ENCODE peak calls at places on chromosomes 6 and 20, in six cellular contexts. L is body of pancreas, T is Peyer's patch, W is H9, E is right atrium auricular region, H is mammary epithelial cell. V is an unnamed sample.

GRCh38 chr6:775863-776262 is 82.9 kb upstream of the EXOC2 start:
- DNase-seq in T (no peak), L (no peak), E (no peak), W (no peak), H (no peak), V (no peak)

GRCh38 chr20:34861386-34862084 is 11.1 kb downstream of the GGT7 start:
- DNase-seq in L (peak; percentile 64), W (no peak), T (peak; percentile 87), E (no peak), H (no peak), V (no peak)

GRCh38 chr6:71294121-71294523 is 5.5 kb downstream of the OGFRL1 start:
- DNase-seq in H (no peak), W (no peak), T (no peak), L (no peak), E (no peak), V (peak; percentile 90)

GRCh38 chr20:2798814-2799213 is 1.6 kb downstream of the CPXM1 start:
- DNase-seq in L (no peak), E (no peak), T (no peak), H (no peak), W (peak; percentile 73), V (no peak)

GRCh38 chr20:64223526-64224067 is 32.0 kb upstream of the PCMTD2 start:
- DNase-seq in W (peak; percentile 90), L (no peak), H (no peak), T (no peak), E (no peak), V (no peak)

GRCh38 chr20:64080813-64081619 is 1.1 kb downstream of the OPRL1 start:
- DNase-seq in T (no peak), W (no peak), L (no peak), H (no peak), E (no peak), V (no peak)

GRCh38 chr6:136657629-136658028 is 107.4 kb upstream of the MAP7 start:
- DNase-seq in L (no peak), H (no peak), E (no peak), W (no peak), T (no peak), V (no peak)

GRCh38 chr20:51889466-51889865 is 87.1 kb upstream of the SALL4 start:
- DNase-seq in L (no peak), W (no peak), T (no peak), H (no peak), E (no peak), V (no peak)

GRCh38 chr6:114100421-114100820 is 129.5 kb upstream of the HDAC2 start:
- DNase-seq in W (no peak), E (no peak), T (no peak), L (no peak), H (no peak), V (no peak)

GRCh38 chr20:47949230-47949629 is 163.9 kb upstream of the SULF2 start:
- DNase-seq in E (no peak), W (no peak), T (no peak), H (peak; percentile 61), L (no peak), V (no peak)

GRCh38 chr6:158793432-158793831 is 25.7 kb downstream of the EZR start:
- DNase-seq in T (no peak), L (peak; percentile 11), W (no peak), H (no peak), E (no peak), V (no peak)

GRCh38 chr6:86192123-86192522 is 549.4 kb upstream of the SYNCRIP start:
- DNase-seq in W (peak; percentile 48), E (no peak), T (no peak), H (peak; percentile 22), L (peak; percentile 50), V (peak; percentile 0)

GRCh38 chr6:16244446-16244845 is 6.1 kb downstream of the GMPR start:
- DNase-seq in H (no peak), L (peak; percentile 31), T (no peak), W (no peak), E (no peak), V (no peak)

GRCh38 chr6:157092736-157093135 is 230.6 kb downstream of the TMEM242 start:
- DNase-seq in H (no peak), T (no peak), W (no peak), L (no peak), E (no peak), V (no peak)

GRCh38 chr20:33002087-33002808 is 2.0 kb downstream of the SUN5 start:
- DNase-seq in L (no peak), H (no peak), W (no peak), E (no peak), T (peak; percentile 33), V (no peak)

GRCh38 chr6:30263734-30264133 is 50.5 kb upstream of the TRIM26 start:
- DNase-seq in L (no peak), H (peak; percentile 61), T (no peak), W (no peak), E (no peak), V (no peak)

GRCh38 chr6:163904161-163904560 is 489.6 kb downstream of the QKI start:
- DNase-seq in T (no peak), E (no peak), L (no peak), W (no peak), H (no peak), V (no peak)

GRCh38 chr6:169233181-169233580 is 20.5 kb downstream of the THBS2 start:
- DNase-seq in H (no peak), T (no peak), E (no peak), W (no peak), L (no peak), V (no peak)

GRCh38 chr6:163538331-163538730 is 123.8 kb downstream of the QKI start:
- DNase-seq in E (no peak), T (no peak), L (no peak), H (no peak), W (peak; percentile 41), V (no peak)

GRCh38 chr20:37192137-37192854 is 12.9 kb upstream of the MROH8 start:
- DNase-seq in E (peak; percentile 91), L (peak; percentile 94), W (peak; percentile 78), H (peak; percentile 67), T (peak; percentile 83), V (peak; percentile 87)

GRCh38 chr20:37190354-37190753 is 11.0 kb upstream of the MROH8 start:
- DNase-seq in T (no peak), E (no peak), H (no peak), L (no peak), W (no peak), V (no peak)

GRCh38 chr20:37185681-37186080 is 6.3 kb upstream of the MROH8 start:
- DNase-seq in W (no peak), H (no peak), L (no peak), E (no peak), T (no peak), V (no peak)

GRCh38 chr20:37189617-37190016 is 10.3 kb upstream of the MROH8 start:
- DNase-seq in W (no peak), H (no peak), L (no peak), E (no peak), T (no peak), V (no peak)

GRCh38 chr20:37188787-37189186 is 9.4 kb upstream of the MROH8 start:
- DNase-seq in H (no peak), E (no peak), W (no peak), L (no peak), T (no peak), V (no peak)
- H3K27me3 ChIP-seq in H (no peaks in the 10 kb centered on the region), E (no peaks in the 10 kb centered on the region), W (no peaks in the 10 kb centered on the region), L (no peaks in the 10 kb centered on the region), T (no peaks in the 10 kb centered on the region), V (no peaks in the 10 kb centered on the region)

DNA sequence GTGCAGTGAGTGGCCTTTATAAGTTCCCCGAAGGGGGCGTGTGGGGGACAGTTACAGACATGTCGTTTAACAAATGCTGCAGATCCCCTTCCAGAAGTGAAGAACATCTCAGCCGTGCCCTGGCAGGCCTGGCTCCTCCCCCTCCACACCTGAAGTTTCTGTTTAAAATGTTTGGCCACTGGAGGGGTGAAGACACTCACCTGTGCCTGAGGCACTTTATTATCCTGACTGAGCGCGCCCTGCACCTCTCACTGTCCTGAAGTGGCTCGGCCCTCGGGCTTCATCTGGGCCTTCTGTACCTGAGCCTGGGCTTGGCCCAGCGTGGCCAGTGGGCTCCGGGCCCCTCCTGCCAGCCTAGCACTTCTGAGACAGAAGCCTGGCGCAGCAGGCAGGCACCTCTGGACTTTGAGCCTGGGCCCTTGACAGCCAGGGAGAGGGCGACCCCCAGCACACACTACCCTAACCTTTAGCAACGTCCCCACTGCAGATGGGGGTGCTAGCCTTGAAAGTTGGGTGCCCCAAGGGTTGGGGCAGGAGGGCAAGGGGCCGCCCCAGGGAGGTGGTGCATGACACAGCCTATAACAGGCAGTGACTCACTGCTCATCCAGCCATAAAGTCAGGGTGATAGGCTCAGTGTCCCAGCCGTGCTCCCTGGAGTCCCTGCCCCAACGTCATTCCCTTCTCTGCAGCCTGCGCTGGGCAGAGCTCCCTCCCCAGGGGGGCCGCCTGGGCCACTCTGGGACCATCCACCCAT is 13.6 kb upstream of the GATA5 start:
- DNase-seq in H (peak; percentile 65), E (no peak), T (peak; percentile 84), L (no peak), W (no peak), V (peak; percentile 53)
- H3K27me3 ChIP-seq in H (no peaks in the 10 kb centered on the region), E (no peaks in the 10 kb centered on the region), T (no peaks in the 10 kb centered on the region), L (no peaks in the 10 kb centered on the region), W (no peaks in the 10 kb centered on the region), V (no peaks in the 10 kb centered on the region)

GRCh38 chr6:159819932-159820640 is 20.0 kb downstream of the PNLDC1 start:
- DNase-seq in L (no peak), T (no peak), W (peak; percentile 57), E (no peak), H (no peak), V (no peak)
- H3K27me3 ChIP-seq in L (no peaks in the 10 kb centered on the region), T (no peaks in the 10 kb centered on the region), W (no peaks in the 10 kb centered on the region), E (no peaks in the 10 kb centered on the region), H (peaks cover 4% of the 10 kb centered on the region), V (no peaks in the 10 kb centered on the region)

GRCh38 chr20:62581308-62581707 is 61.0 kb upstream of the SLCO4A1 start:
- DNase-seq in E (no peak), H (no peak), T (no peak), W (no peak), L (no peak), V (no peak)

GRCh38 chr20:62581806-62582205 is 60.5 kb upstream of the SLCO4A1 start:
- DNase-seq in H (no peak), E (no peak), T (no peak), W (no peak), L (no peak), V (no peak)

GRCh38 chr20:62580052-62580451 is 62.3 kb upstream of the SLCO4A1 start:
- DNase-seq in H (no peak), L (no peak), W (no peak), T (no peak), E (no peak), V (no peak)

GRCh38 chr20:62578294-62578897 is 63.9 kb upstream of the SLCO4A1 start:
- DNase-seq in W (no peak), T (no peak), L (no peak), E (no peak), H (no peak), V (no peak)

GRCh38 chr20:62580733-62581132 is 61.6 kb upstream of the SLCO4A1 start:
- DNase-seq in E (no peak), W (no peak), L (no peak), H (no peak), T (no peak), V (no peak)
- H3K27me3 ChIP-seq in E (no peaks in the 10 kb centered on the region), W (no peaks in the 10 kb centered on the region), L (no peaks in the 10 kb centered on the region), H (peaks cover 8% of the 10 kb centered on the region), T (no peaks in the 10 kb centered on the region), V (peaks cover 12% of the 10 kb centered on the region)